ENCODE peak calls at places on chromosomes 16 and 17, in six cellular contexts. L is endothelial cell of umbilical vein; M is bronchial epithelial cell; S is CD4-positive, CD25-positive, alpha-beta regulatory T cell; Y is trophoblast cell; G is cardiac muscle cell. W is an unnamed sample. For H3K27me3, the result is how much of the 10 kb centered on the place peaks cover.

GRCh38 chr17:77320046-77320445 is 179.3 kb downstream of the SEC14L1 start:
- DNase-seq in L (no peak), M (no peak), S (no peak), Y (no peak), G (no peak), W (no peak)

GRCh38 chr16:15477802-15478201 is 43.4 kb downstream of the BMERB1 start:
- DNase-seq in L (no peak), M (no peak), S (no peak), Y (no peak), G (no peak), W (no peak)

GRCh38 chr17:17391575-17392370 is 85.0 kb upstream of the MED9 start:
- DNase-seq in L (no peak), M (no peak), S (peak), Y (no peak), G (no peak), W (no peak)

GRCh38 chr16:728890-729744 is 2.2 kb downstream of the HAGHL start:
- DNase-seq in L (no peak), M (no peak), S (no peak), Y (no peak), G (no peak), W (no peak)

GRCh38 chr16:22144520-22144919 is 17.8 kb upstream of the SDR42E2 start:
- DNase-seq in L (no peak), M (no peak), S (no peak), Y (no peak), G (no peak), W (no peak)

GRCh38 chr17:37788531-37788930 is 43.7 kb upstream of the HNF1B start:
- DNase-seq in L (no peak), M (no peak), S (no peak), Y (no peak), G (no peak), W (no peak)

GRCh38 chr17:63099420-63099819 is 133.4 kb downstream of the TANC2 start:
- DNase-seq in L (no peak), M (no peak), S (no peak), Y (no peak), G (no peak), W (no peak)

GRCh38 chr16:78180349-78180748 is 80.9 kb downstream of the WWOX start:
- DNase-seq in L (no peak), M (no peak), S (no peak), Y (no peak), G (no peak), W (no peak)

GRCh38 chr17:4908301-4908700 is 5.4 kb upstream of the CHRNE start:
- DNase-seq in L (no peak), M (peak), S (no peak), Y (peak), G (no peak), W (no peak)

GRCh38 chr16:10514369-10515055 is 65.9 kb downstream of the EMP2 start:
- DNase-seq in L (peak), M (peak), S (peak), Y (peak), G (peak), W (no peak)

DNA sequence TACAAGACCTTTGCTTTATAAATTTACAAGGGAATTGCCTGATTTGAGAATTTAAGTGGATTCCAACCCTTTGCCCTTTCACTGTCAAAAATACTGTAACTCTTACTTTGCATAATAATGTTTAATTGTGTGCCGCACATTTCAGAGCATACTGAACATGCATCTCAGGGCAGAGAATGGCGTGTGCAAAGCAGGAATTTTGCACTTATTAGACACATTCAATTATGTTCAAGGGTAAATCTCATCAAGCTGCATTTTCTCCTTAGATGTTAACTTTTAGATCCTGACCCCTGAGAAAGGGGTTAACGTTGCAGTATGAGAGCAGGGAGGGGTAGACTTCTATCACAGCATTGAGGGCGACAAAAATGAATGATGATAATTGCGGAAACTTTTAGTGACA is 54.7 kb upstream of the CACNG4 start:
- DNase-seq in L (no peak), M (no peak), S (no peak), Y (no peak), G (no peak), W (no peak)
- H3K27me3 ChIP-seq in L (under half), M (under half), S (under half), Y (under half), G (under half), W (half or more)

DNA sequence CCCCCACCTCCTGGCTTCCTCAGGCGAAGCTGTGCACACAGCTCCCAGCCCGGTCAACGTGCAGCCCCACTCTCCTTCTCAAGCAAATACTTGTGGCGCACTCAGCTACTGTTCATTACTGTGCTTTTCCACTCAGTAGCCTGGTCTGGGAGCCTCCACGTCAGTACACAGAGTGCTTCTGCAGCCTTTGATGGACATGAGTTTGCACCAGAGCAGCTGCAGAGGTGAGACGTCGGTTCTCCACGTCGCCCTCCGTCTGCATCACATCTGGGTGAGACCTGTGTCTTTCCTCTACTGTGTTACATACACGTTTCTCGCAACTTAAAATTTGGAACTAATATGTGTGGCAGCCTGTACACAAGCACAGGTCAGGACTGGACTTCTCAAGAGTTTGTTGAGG is 334.3 kb downstream of the C16orf95 start:
- DNase-seq in L (no peak), M (no peak), S (no peak), Y (no peak), G (no peak), W (no peak)
- H3K27me3 ChIP-seq in L (under half), M (under half), S (under half), Y (under half), G (under half), W (under half)

DNA sequence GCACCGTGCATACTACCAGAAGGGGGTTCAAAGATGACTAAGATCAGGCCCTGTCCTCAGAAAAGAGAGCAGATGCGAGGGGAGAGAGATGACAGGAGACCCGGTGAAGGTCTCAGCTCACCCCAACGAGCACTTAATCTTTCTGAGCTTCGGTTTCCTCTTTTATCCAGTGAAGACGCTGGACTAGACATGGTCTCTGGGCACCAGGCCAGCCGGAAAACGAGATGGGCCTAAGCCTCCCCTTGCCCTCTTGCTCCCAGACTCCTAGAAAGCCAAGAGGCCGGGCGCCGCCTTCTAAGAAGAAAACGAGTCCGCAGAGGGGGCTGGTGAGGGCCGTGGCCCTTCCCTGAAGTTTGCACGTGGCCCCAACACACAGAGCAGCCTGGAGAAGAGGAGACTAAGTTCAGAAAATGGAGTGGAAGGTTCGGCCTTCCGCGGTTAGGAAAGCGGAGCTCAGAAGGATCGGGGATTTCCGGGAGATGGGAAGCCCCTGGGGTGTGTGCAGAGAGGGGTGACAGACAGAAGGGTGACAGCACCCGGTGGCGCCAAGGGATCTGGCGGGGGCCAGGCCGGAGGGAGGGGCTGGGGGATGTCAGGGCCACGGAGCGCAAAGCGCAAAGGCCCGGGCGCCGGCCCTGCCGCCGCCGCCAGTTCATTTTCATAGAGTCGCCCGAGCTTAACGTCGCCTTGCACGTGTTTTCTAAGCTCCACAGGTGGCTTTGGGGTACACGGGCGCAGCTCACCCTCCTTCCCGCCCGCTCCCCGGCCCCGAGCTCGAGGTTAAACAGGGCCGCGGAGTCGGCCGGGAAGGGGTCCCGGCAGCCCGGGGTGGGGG is 42.1 kb upstream of the BHLHA9 start:
- DNase-seq in L (no peak), M (no peak), S (no peak), Y (no peak), G (peak), W (peak)
- H3K27me3 ChIP-seq in L (under half), M (under half), S (under half), Y (under half), G (half or more), W (half or more)

DNA sequence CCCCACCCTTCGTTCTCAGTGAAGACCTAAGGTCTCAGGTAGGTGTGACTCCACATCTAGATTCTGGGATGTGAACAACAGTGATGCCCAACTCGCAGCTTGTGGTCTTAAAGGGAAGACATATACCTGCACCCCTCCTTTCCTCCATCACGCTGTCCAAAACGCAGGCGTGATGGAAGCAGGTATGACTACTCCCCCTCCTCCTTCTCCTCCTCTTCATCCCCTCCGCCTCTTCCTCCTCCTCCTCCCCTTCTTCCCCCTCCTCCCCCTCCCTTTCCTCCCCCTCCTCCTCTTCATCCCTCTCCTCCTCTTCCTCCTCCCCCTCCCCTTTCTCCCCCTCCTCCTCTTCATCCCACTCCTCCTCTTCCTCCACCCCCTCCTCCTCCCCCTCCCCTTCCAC is 352.3 kb downstream of the FOXL1 start:
- DNase-seq in L (no peak), M (no peak), S (no peak), Y (no peak), G (no peak), W (no peak)
- H3K27me3 ChIP-seq in L (under half), M (under half), S (under half), Y (under half), G (under half), W (half or more)

GRCh38 chr16:2507052-2507678 is 6.6 kb upstream of the ATP6V0C start:
- DNase-seq in L (no peak), M (no peak), S (no peak), Y (no peak), G (no peak), W (peak)
- H3K27me3 ChIP-seq in L (under half), M (under half), S (under half), Y (under half), G (under half), W (under half)

DNA sequence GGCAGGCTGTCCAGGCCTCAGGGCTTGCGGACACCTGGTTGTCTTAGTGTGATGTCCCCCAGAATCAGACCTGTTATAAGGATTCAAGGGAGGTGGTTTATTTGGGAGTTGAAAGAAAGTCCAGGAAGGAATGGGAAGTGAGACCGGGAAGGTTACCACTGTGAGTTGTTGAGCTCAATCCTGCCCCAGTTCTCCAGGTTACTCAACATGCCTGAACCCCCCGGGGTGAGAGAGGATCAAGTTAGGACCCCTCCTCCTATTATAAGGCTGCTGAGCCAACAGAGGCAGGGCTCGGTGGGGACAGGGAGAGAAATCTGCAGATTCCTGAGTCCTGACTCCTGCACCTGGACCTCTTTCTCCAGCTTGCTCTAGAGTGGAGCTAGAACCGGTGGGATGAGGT is 86.4 kb downstream of the MRM1 start:
- DNase-seq in L (no peak), M (no peak), S (no peak), Y (no peak), G (no peak), W (no peak)
- H3K27me3 ChIP-seq in L (under half), M (under half), S (under half), Y (under half), G (under half), W (half or more)

GRCh38 chr17:80618304-80618703 is 73.7 kb downstream of the RPTOR start:
- DNase-seq in L (no peak), M (no peak), S (no peak), Y (no peak), G (no peak), W (no peak)
- H3K27me3 ChIP-seq in L (under half), M (under half), S (under half), Y (under half), G (under half), W (under half)

GRCh38 chr17:80482058-80482318 is 5.6 kb upstream of the NPTX1 start:
- DNase-seq in L (no peak), M (no peak), S (no peak), Y (no peak), G (no peak), W (no peak)

GRCh38 chr17:80479246-80479566 is 2.8 kb upstream of the NPTX1 start:
- DNase-seq in L (no peak), M (no peak), S (no peak), Y (no peak), G (no peak), W (no peak)

GRCh38 chr17:80481284-80482057 is 5.1 kb upstream of the NPTX1 start:
- DNase-seq in L (no peak), M (no peak), S (no peak), Y (no peak), G (no peak), W (no peak)

GRCh38 chr17:80478487-80479245 is 2.3 kb upstream of the NPTX1 start:
- DNase-seq in L (no peak), M (no peak), S (no peak), Y (no peak), G (no peak), W (no peak)

DNA sequence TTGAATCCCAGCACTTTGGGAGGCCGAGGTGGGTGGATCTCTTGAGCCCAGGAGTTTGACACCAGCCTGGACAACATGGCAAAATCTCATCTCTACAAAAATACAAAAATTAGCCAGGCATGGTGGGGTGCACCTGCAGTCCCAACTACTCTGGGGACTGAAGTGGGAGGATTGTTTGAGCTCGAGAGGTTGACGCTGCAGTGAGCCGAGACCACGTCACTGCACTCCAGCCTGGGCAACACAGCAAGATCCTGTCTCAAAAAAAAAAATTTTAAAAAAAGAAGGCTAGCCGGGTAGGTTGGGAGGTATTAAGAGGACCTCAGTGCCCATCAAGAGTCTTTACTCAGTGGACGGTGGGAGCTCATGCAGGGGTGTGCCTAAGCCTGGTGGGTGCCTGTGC is 3.8 kb upstream of the NPTX1 start:
- DNase-seq in L (no peak), M (no peak), S (no peak), Y (no peak), G (no peak), W (no peak)
- H3K27me3 ChIP-seq in L (half or more), M (under half), S (under half), Y (under half), G (half or more), W (half or more)

GRCh38 chr17:35491417-35491816 is 42.9 kb upstream of the SLFN13 start:
- DNase-seq in L (no peak), M (no peak), S (no peak), Y (no peak), G (no peak), W (no peak)
- H3K27me3 ChIP-seq in L (half or more), M (half or more), S (under half), Y (half or more), G (half or more), W (half or more)

W was measured in left ventricle myocardium inferior.